ENCODE peak calls at places on chromosomes 1 and 21, in nine cellular contexts. O is PC-3, D is astrocyte, E is pancreas, T is right atrium auricular region, J is tibial nerve, F is H9, Z is SK-N-SH, N is heart right ventricle. K is an unnamed sample.

GRCh38 chr1:227786673-227787512 is 28.6 kb upstream of the PRSS38 start:
- DNase-seq in O (no peak), D (no peak), E (no peak), T (peak; percentile 59), J (peak; percentile 12), F (no peak), Z (peak; percentile 56), N (no peak), K (no peak)

GRCh38 chr1:233343262-233343661 is 15.7 kb downstream of the MAP3K21 start:
- DNase-seq in O (no peak), D (no peak), E (no peak), T (no peak), J (no peak), F (no peak), Z (no peak), N (no peak), K (no peak)

GRCh38 chr21:8992731-8993174 is 1528.6 kb upstream of the TPTE start:
- DNase-seq in O (peak; percentile 1), D (peak; percentile 59), E (peak; percentile 63), T (peak; percentile 54), J (no peak), F (peak; percentile 34), Z (no peak), N (no peak), K (peak; percentile 78)

GRCh38 chr1:243315455-243315854 is 59.6 kb downstream of the SDCCAG8 start:
- DNase-seq in O (no peak), D (peak; percentile 32), E (no peak), T (no peak), J (no peak), F (no peak), Z (no peak), N (no peak), K (no peak)

GRCh38 chr1:152411144-152411543 is 2.9 kb downstream of the CRNN start:
- DNase-seq in O (no peak), D (no peak), E (no peak), T (no peak), J (no peak), F (no peak), Z (no peak), N (no peak), K (no peak)

GRCh38 chr1:30083800-30084464 is 639.5 kb downstream of the MATN1 start:
- DNase-seq in O (peak; percentile 58), D (peak; percentile 86), E (no peak), T (no peak), J (no peak), F (no peak), Z (no peak), N (no peak), K (no peak)

GRCh38 chr1:201261771-201262547 is 21.3 kb upstream of the PKP1 start:
- DNase-seq in O (no peak), D (no peak), E (peak; percentile 26), T (no peak), J (no peak), F (no peak), Z (peak; percentile 6), N (no peak), K (no peak)

GRCh38 chr1:20792177-20792576 is 5.1 kb upstream of the HP1BP3 start:
- DNase-seq in O (no peak), D (peak; percentile 91), E (no peak), T (no peak), J (no peak), F (no peak), Z (no peak), N (no peak), K (no peak)

GRCh38 chr1:92837062-92837461 is 5.2 kb downstream of the RPL5 start:
- DNase-seq in O (no peak), D (no peak), E (no peak), T (no peak), J (no peak), F (no peak), Z (no peak), N (no peak), K (no peak)

GRCh38 chr1:60290393-60290792 is 216.8 kb upstream of the C1orf87 start:
- DNase-seq in O (no peak), D (no peak), E (no peak), T (no peak), J (no peak), F (no peak), Z (no peak), N (no peak), K (no peak)

GRCh38 chr1:62732327-62732726 is 44.1 kb upstream of the DOCK7 start:
- DNase-seq in O (no peak), D (no peak), E (no peak), T (no peak), J (no peak), F (no peak), Z (no peak), N (no peak), K (no peak)

GRCh38 chr1:61301824-61302652 is 219.7 kb downstream of the NFIA start:
- DNase-seq in O (no peak), D (no peak), E (no peak), T (no peak), J (no peak), F (no peak), Z (no peak), N (no peak), K (no peak)

GRCh38 chr1:202452508-202452907 is 104.0 kb downstream of the PPP1R12B start:
- DNase-seq in O (no peak), D (no peak), E (no peak), T (no peak), J (no peak), F (no peak), Z (no peak), N (no peak), K (no peak)

DNA sequence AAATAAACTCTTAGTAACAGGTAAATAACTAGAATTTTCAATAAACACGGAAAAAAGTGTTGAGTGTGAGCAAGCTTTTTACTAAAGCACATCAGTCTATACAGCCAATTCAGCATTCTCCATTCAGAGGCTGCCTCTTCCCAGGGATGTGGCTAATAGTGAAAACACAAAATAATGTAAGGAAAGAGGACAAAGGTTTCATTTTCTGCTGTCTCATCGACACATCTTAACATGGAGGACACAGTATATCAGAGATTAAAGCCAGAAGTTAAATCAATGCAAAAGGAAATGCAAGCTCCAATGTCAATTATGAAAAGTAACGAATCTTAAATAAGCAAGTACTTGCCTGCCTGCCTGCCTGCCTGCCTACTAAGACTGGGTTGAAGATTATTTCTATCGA is 43.2 kb downstream of the LUZP1 start:
- DNase-seq in O (no peak), D (no peak), E (no peak), T (no peak), J (no peak), F (no peak), Z (no peak), N (no peak), K (no peak)
- H3K4me1 ChIP-seq in O (peaks cover 13% of the 10 kb centered on the region), D (peaks cover 28% of the 10 kb centered on the region), E (no peaks in the 10 kb centered on the region), T (no peaks in the 10 kb centered on the region), J (no peaks in the 10 kb centered on the region), F (peaks cover 4% of the 10 kb centered on the region), Z (peaks cover 6% of the 10 kb centered on the region), N (peaks cover 49% of the 10 kb centered on the region), K (no peaks in the 10 kb centered on the region)

GRCh38 chr1:46275030-46275337 is 27.4 kb downstream of the RAD54L start:
- DNase-seq in O (no peak), D (no peak), E (no peak), T (no peak), J (no peak), F (no peak), Z (no peak), N (no peak), K (no peak)

GRCh38 chr1:46278807-46279206 is 24.6 kb downstream of the LRRC41 start:
- DNase-seq in O (peak; percentile 80), D (peak; percentile 56), E (no peak), T (no peak), J (no peak), F (no peak), Z (no peak), N (no peak), K (no peak)

GRCh38 chr1:46277658-46278373 is 25.6 kb downstream of the LRRC41 start:
- DNase-seq in O (no peak), D (no peak), E (no peak), T (no peak), J (no peak), F (no peak), Z (no peak), N (no peak), K (no peak)

GRCh38 chr1:46280092-46280491 is 23.3 kb downstream of the LRRC41 start:
- DNase-seq in O (no peak), D (no peak), E (no peak), T (no peak), J (no peak), F (no peak), Z (no peak), N (no peak), K (no peak)

GRCh38 chr1:46274224-46275029 is 26.9 kb downstream of the RAD54L start:
- DNase-seq in O (no peak), D (no peak), E (no peak), T (no peak), J (no peak), F (no peak), Z (no peak), N (no peak), K (no peak)
- TF ChIP-seq CTCF in O (no peak), D (no peak), E (no peak), T (no peak), J (no peak), F (no peak), Z (no peak), N (no peak), K (no peak)

DNA sequence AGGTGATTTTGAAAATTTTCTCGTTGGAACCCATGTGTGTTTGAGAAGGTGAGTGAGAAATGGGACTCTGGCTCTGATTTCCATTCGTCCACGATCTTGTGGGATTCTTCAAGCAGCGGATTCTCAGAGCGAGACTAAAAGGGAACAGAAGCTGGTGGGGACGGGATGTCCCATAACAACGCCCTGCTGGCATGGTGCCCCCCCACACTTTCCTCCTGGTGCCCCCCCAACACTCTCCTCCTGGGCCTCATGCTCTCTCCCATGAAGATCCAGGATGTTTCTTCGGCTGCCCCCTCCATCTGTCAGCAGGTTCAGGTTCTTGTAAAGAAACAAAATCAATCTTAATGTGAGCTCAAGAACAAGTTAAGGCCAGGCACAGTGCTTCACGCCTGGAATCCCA is 29.1 kb downstream of the PRDM15 start:
- DNase-seq in O (no peak), D (no peak), E (peak; percentile 17), T (no peak), J (no peak), F (no peak), Z (no peak), N (no peak), K (no peak)
- H3K4me1 ChIP-seq in O (no peaks in the 10 kb centered on the region), D (no peaks in the 10 kb centered on the region), E (no peaks in the 10 kb centered on the region), T (no peaks in the 10 kb centered on the region), J (no peaks in the 10 kb centered on the region), F (no peaks in the 10 kb centered on the region), Z (no peaks in the 10 kb centered on the region), N (no peaks in the 10 kb centered on the region), K (no peaks in the 10 kb centered on the region)

DNA sequence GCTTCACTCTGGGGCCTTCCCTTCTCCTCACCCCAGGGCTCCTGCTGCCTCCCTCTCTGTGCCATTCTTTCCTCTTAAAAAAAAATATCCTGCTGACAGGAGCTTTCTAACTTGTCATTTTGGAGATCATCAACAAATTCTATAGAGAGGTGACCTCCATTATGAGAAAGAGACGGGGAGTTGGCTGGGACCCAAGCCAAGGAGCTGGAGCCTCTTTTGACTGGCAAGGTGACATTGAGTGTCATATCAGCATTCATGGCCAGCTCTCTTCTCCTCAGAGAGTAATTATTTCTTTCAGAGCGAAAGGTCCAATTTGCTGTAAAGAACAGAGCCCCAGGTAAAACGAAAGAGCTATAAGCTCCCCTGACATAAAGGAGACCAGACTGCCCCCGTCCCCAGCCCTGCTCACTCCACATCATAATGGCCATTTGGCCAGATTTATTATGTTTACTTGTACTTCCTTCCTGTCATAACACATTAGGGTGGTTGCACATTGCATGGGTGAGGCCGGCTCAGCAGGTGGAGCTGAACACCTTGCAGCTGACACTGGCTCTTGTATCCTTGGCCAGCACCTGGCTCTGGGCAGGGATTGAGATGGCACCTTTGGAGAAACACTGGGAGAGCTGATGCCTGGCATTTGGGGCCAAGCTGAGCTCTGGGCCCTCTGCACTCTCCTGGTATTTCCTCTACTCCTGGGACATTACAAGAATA is 404.0 kb upstream of the VAMP3 start:
- DNase-seq in O (no peak), D (no peak), E (no peak), T (no peak), J (no peak), F (no peak), Z (no peak), N (peak; percentile 46), K (no peak)
- TF ChIP-seq CTCF in O (no peak), D (no peak), E (no peak), T (no peak), J (no peak), F (no peak), Z (no peak), N (no peak), K (no peak)

K was measured in BE2C.